ENCODE peak calls at places on chromosomes 13 and 19, in six cellular contexts. V is K562, A is GM12891, L is HepG2, Z is GM12878, D is H1. M is an unnamed sample.

GRCh38 chr13:80359459-80360297 is 18.8 kb upstream of the SPRY2 start:
- DNase-seq in L (no peak), A (no peak), D (peak; percentile 78), V (peak; percentile 65), Z (no peak), M (no peak)

GRCh38 chr13:100399455-100399854 is 189.1 kb downstream of the GGACT start:
- DNase-seq in Z (no peak), D (no peak), A (no peak), L (no peak), V (no peak), M (no peak)

GRCh38 chr19:5719274-5719960 is 529 bp downstream of the LONP1 start:
- DNase-seq in Z (no peak), D (no peak), L (no peak), V (no peak), A (no peak), M (no peak)

GRCh38 chr19:31023038-31023437 is 326.2 kb downstream of the TSHZ3 start:
- DNase-seq in L (no peak), V (no peak), A (no peak), D (no peak), Z (no peak), M (no peak)

GRCh38 chr19:50505856-50506611 is 5.0 kb downstream of the JOSD2 start:
- DNase-seq in V (no peak), L (no peak), Z (no peak), A (no peak), D (no peak), M (no peak)

GRCh38 chr13:39876258-39876657 is 220.8 kb downstream of the COG6 start:
- DNase-seq in V (no peak), Z (no peak), D (no peak), A (no peak), L (no peak), M (no peak)

GRCh38 chr19:17777840-17778620 is 16.9 kb upstream of the B3GNT3 start:
- DNase-seq in Z (no peak), L (peak; percentile 40), D (peak; percentile 87), A (peak; percentile 65), V (peak; percentile 95), M (no peak)

GRCh38 chr19:34244611-34245299 is 9.6 kb upstream of the GARRE1 start:
- DNase-seq in V (no peak), Z (no peak), D (no peak), A (no peak), L (peak; percentile 22), M (no peak)

GRCh38 chr13:37492061-37492460 is 106.5 kb downstream of the POSTN start:
- DNase-seq in Z (no peak), D (no peak), A (no peak), L (no peak), V (no peak), M (no peak)

GRCh38 chr19:3479177-3479818 is 1.0 kb downstream of the SMIM24 start:
- DNase-seq in A (no peak), V (peak; percentile 96), L (no peak), D (no peak), Z (no peak), M (no peak)

GRCh38 chr19:13099073-13099999 is 3.3 kb downstream of the LYL1 start:
- DNase-seq in V (peak; percentile 68), Z (no peak), L (no peak), D (no peak), A (peak; percentile 71), M (peak; percentile 71)

GRCh38 chr13:70568571-70568970 is 460.3 kb upstream of the KLHL1 start:
- DNase-seq in Z (peak; percentile 5), D (no peak), L (peak; percentile 25), A (peak; percentile 4), V (peak; percentile 5), M (no peak)

GRCh38 chr19:35247526-35248309 is 1.1 kb upstream of the LSR start:
- DNase-seq in L (peak; percentile 87), A (peak; percentile 53), V (peak; percentile 85), Z (peak; percentile 46), D (peak; percentile 92), M (peak; percentile 66)

GRCh38 chr13:63449549-63449948 is 2033.9 kb upstream of the PCDH20 start:
- DNase-seq in V (no peak), D (no peak), Z (no peak), L (no peak), A (no peak), M (no peak)

GRCh38 chr13:109868583-109869311 is 82.4 kb upstream of the IRS2 start:
- DNase-seq in A (no peak), L (no peak), Z (no peak), D (no peak), V (no peak), M (no peak)

GRCh38 chr13:73984201-73984600 is 150.0 kb downstream of the KLF12 start:
- DNase-seq in V (no peak), A (no peak), D (no peak), Z (no peak), L (no peak), M (no peak)

GRCh38 chr19:5354403-5354802 is 13.8 kb upstream of the PTPRS start:
- DNase-seq in A (no peak), L (peak; percentile 34), Z (no peak), D (no peak), V (peak; percentile 51), M (no peak)

GRCh38 chr19:12804051-12804450 is 2.2 kb downstream of the THSD8 start:
- DNase-seq in L (no peak), D (no peak), A (no peak), V (no peak), Z (no peak), M (no peak)

GRCh38 chr19:35318679-35319448 is 10.1 kb upstream of the CD22 start:
- DNase-seq in Z (no peak), V (peak; percentile 47), A (no peak), D (no peak), L (peak; percentile 85), M (peak; percentile 13)

GRCh38 chr19:34428549-34429285 is 536 bp downstream of the UBA2 start:
- DNase-seq in L (peak; percentile 2), A (peak; percentile 13), D (no peak), Z (no peak), V (peak; percentile 68), M (peak; percentile 45)

GRCh38 chr19:42563352-42564210 is 31.1 kb downstream of the CEACAM8 start:
- DNase-seq in D (no peak), V (peak; percentile 61), A (peak; percentile 33), L (peak; percentile 39), Z (no peak), M (no peak)

GRCh38 chr19:3057275-3057714 is 5.0 kb downstream of the TLE5 start:
- DNase-seq in A (no peak), Z (no peak), D (no peak), V (no peak), L (no peak), M (no peak)

GRCh38 chr19:10718205-10719196 is 622 bp downstream of the DNM2 start:
- DNase-seq in D (no peak), A (peak; percentile 47), Z (no peak), V (peak; percentile 50), L (no peak), M (no peak)
- TF ChIP-seq POLR2A in D (no peak), A (no peak), Z (peak; percentile 61), V (peak; percentile 70), L (no peak), M (peak; percentile 1)

DNA sequence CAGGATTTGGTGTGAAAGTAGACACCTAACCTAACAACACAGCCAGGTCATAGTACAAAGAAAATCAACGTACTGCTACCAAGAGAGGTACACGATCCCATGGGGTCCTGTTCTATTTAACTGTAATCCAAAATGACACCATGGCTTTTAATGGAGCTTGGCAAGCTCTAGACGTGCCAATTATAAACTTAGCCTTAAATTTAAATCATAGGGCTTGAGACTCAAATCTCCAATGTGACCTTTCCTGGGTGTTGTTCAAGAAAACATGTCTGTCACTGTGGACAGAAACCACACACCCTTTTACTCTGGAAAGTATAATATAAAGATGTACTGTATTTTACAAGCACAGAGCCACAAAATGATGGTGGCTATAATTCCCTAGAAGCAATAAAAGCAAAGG is 299.3 kb downstream of the ENOX1 start:
- DNase-seq in Z (no peak), A (no peak), V (no peak), D (no peak), L (no peak), M (no peak)
- TF ChIP-seq POLR2AphosphoS5 in Z (no peak), A (no peak), V (no peak), D (no peak), L (no peak), M (no peak)

GRCh38 chr19:802497-802887 is 5.2 kb downstream of the PTBP1 start:
- DNase-seq in V (no peak), L (no peak), A (no peak), Z (no peak), D (no peak), M (no peak)
- TF ChIP-seq TAF1 in V (no peak), L (no peak), A (no peak), Z (no peak), D (no peak), M (no peak)

GRCh38 chr19:39401549-39402416 is 4.9 kb upstream of the ZFP36 start:
- DNase-seq in Z (no peak), V (no peak), D (no peak), A (no peak), L (peak; percentile 96), M (no peak)
- TF ChIP-seq POLR2A in Z (peak; percentile 53), V (no peak), D (no peak), A (no peak), L (peak; percentile 91), M (no peak)

M was measured in GM12892.